ENCODE peak calls at places on chromosomes 12 and 14, in eight cellular contexts. One of them, this sample, is unnamed.

GRCh38 chr12:9660046-9660445 is 9.5 kb upstream of the CLEC2D start:
- DNase-seq in A549: no peak
- DNase-seq in PC-9: no peak
- DNase-seq in upper lobe of right lung: no peak
- DNase-seq in IMR-90: no peak
- DNase-seq in heart right ventricle: no peak
- DNase-seq in mucosa of descending colon: no peak
- DNase-seq in left lung: no peak
- DNase-seq in this sample: no peak

GRCh38 chr14:93906341-93907329 is 20.5 kb upstream of the FAM181A start:
- DNase-seq in IMR-90: peak; percentile 17
- DNase-seq in left lung: peak; percentile 3
- DNase-seq in mucosa of descending colon: no peak
- DNase-seq in A549: peak; percentile 36
- DNase-seq in PC-9: no peak
- DNase-seq in upper lobe of right lung: peak; percentile 77
- DNase-seq in heart right ventricle: no peak
- DNase-seq in this sample: no peak

GRCh38 chr14:93019970-93020369 is 95.8 kb downstream of the ITPK1 start:
- DNase-seq in upper lobe of right lung: no peak
- DNase-seq in heart right ventricle: no peak
- DNase-seq in A549: no peak
- DNase-seq in PC-9: no peak
- DNase-seq in IMR-90: no peak
- DNase-seq in left lung: no peak
- DNase-seq in mucosa of descending colon: no peak
- DNase-seq in this sample: no peak

GRCh38 chr12:29521951-29522350 is 24.5 kb upstream of the OVCH1 start:
- DNase-seq in mucosa of descending colon: no peak
- DNase-seq in upper lobe of right lung: no peak
- DNase-seq in PC-9: no peak
- DNase-seq in IMR-90: peak; percentile 43
- DNase-seq in heart right ventricle: no peak
- DNase-seq in A549: no peak
- DNase-seq in left lung: no peak
- DNase-seq in this sample: no peak

GRCh38 chr14:42676636-42677035 is 1070.0 kb downstream of the LRFN5 start:
- DNase-seq in PC-9: no peak
- DNase-seq in left lung: no peak
- DNase-seq in upper lobe of right lung: no peak
- DNase-seq in mucosa of descending colon: no peak
- DNase-seq in heart right ventricle: no peak
- DNase-seq in IMR-90: no peak
- DNase-seq in A549: no peak
- DNase-seq in this sample: no peak

GRCh38 chr14:105999361-106000028 is 473.1 kb downstream of the TMEM121 start:
- DNase-seq in heart right ventricle: peak; percentile 63
- DNase-seq in mucosa of descending colon: peak; percentile 72
- DNase-seq in PC-9: no peak
- DNase-seq in upper lobe of right lung: peak; percentile 78
- DNase-seq in A549: peak; percentile 84
- DNase-seq in IMR-90: no peak
- DNase-seq in left lung: peak; percentile 61
- DNase-seq in this sample: no peak

GRCh38 chr12:1835178-1836131 is 15.1 kb downstream of the LRTM2 start:
- DNase-seq in IMR-90: no peak
- DNase-seq in heart right ventricle: no peak
- DNase-seq in A549: no peak
- DNase-seq in PC-9: no peak
- DNase-seq in upper lobe of right lung: no peak
- DNase-seq in left lung: no peak
- DNase-seq in mucosa of descending colon: peak; percentile 37
- DNase-seq in this sample: no peak

GRCh38 chr14:105582639-105583038 is 56.3 kb downstream of the TMEM121 start:
- DNase-seq in mucosa of descending colon: peak; percentile 44
- DNase-seq in IMR-90: peak; percentile 15
- DNase-seq in heart right ventricle: no peak
- DNase-seq in A549: no peak
- DNase-seq in PC-9: peak; percentile 36
- DNase-seq in left lung: peak; percentile 26
- DNase-seq in upper lobe of right lung: peak; percentile 46
- DNase-seq in this sample: no peak

GRCh38 chr14:67746927-67747326 is 45.2 kb downstream of the RDH12 start:
- DNase-seq in left lung: no peak
- DNase-seq in IMR-90: no peak
- DNase-seq in upper lobe of right lung: no peak
- DNase-seq in A549: no peak
- DNase-seq in heart right ventricle: no peak
- DNase-seq in PC-9: no peak
- DNase-seq in mucosa of descending colon: no peak
- DNase-seq in this sample: no peak

GRCh38 chr12:49133014-49133413 is 1.8 kb upstream of the TUBA1B start:
- DNase-seq in upper lobe of right lung: no peak
- DNase-seq in A549: no peak
- DNase-seq in heart right ventricle: no peak
- DNase-seq in mucosa of descending colon: no peak
- DNase-seq in PC-9: no peak
- DNase-seq in left lung: no peak
- DNase-seq in IMR-90: no peak
- DNase-seq in this sample: no peak

GRCh38 chr14:26960049-26960688 is 362.3 kb upstream of the NOVA1 start:
- DNase-seq in PC-9: peak; percentile 41
- DNase-seq in heart right ventricle: no peak
- DNase-seq in IMR-90: no peak
- DNase-seq in mucosa of descending colon: no peak
- DNase-seq in upper lobe of right lung: no peak
- DNase-seq in left lung: no peak
- DNase-seq in A549: no peak
- DNase-seq in this sample: no peak

GRCh38 chr12:116803018-116803736 is 65.1 kb downstream of the RNFT2 start:
- DNase-seq in left lung: no peak
- DNase-seq in PC-9: no peak
- DNase-seq in upper lobe of right lung: no peak
- DNase-seq in A549: no peak
- DNase-seq in mucosa of descending colon: no peak
- DNase-seq in heart right ventricle: no peak
- DNase-seq in IMR-90: no peak
- DNase-seq in this sample: no peak

GRCh38 chr12:132286912-132287311 is 42.5 kb downstream of the GALNT9 start:
- DNase-seq in A549: peak; percentile 70
- DNase-seq in mucosa of descending colon: peak; percentile 43
- DNase-seq in PC-9: peak; percentile 84
- DNase-seq in left lung: no peak
- DNase-seq in upper lobe of right lung: no peak
- DNase-seq in heart right ventricle: peak; percentile 3
- DNase-seq in IMR-90: no peak
- DNase-seq in this sample: no peak

GRCh38 chr12:13692332-13692731 is 289.1 kb downstream of the GRIN2B start:
- DNase-seq in heart right ventricle: no peak
- DNase-seq in IMR-90: no peak
- DNase-seq in left lung: no peak
- DNase-seq in mucosa of descending colon: no peak
- DNase-seq in upper lobe of right lung: no peak
- DNase-seq in PC-9: no peak
- DNase-seq in A549: no peak
- DNase-seq in this sample: no peak

GRCh38 chr12:3998968-3999792 is 126.0 kb upstream of the PARP11 start:
- DNase-seq in mucosa of descending colon: no peak
- DNase-seq in PC-9: no peak
- DNase-seq in left lung: peak; percentile 73
- DNase-seq in heart right ventricle: no peak
- DNase-seq in upper lobe of right lung: no peak
- DNase-seq in A549: peak; percentile 40
- DNase-seq in IMR-90: no peak
- DNase-seq in this sample: no peak

GRCh38 chr14:58501214-58501816 is 73.8 kb downstream of the KIAA0586 start:
- DNase-seq in PC-9: peak; percentile 51
- DNase-seq in mucosa of descending colon: no peak
- DNase-seq in IMR-90: peak; percentile 88
- DNase-seq in A549: peak; percentile 80
- DNase-seq in heart right ventricle: no peak
- DNase-seq in left lung: no peak
- DNase-seq in upper lobe of right lung: no peak
- DNase-seq in this sample: no peak

GRCh38 chr14:100156776-100157175 is 2.7 kb downstream of the DEGS2 start:
- DNase-seq in heart right ventricle: peak; percentile 3
- DNase-seq in left lung: no peak
- DNase-seq in IMR-90: no peak
- DNase-seq in A549: no peak
- DNase-seq in upper lobe of right lung: no peak
- DNase-seq in PC-9: no peak
- DNase-seq in mucosa of descending colon: peak; percentile 57
- DNase-seq in this sample: no peak

GRCh38 chr12:25827141-25827540 is 131.3 kb upstream of the RASSF8 start:
- DNase-seq in upper lobe of right lung: no peak
- DNase-seq in PC-9: no peak
- DNase-seq in IMR-90: no peak
- DNase-seq in mucosa of descending colon: no peak
- DNase-seq in A549: no peak
- DNase-seq in left lung: no peak
- DNase-seq in heart right ventricle: no peak
- DNase-seq in this sample: no peak

GRCh38 chr12:25824729-25825128 is 133.8 kb upstream of the RASSF8 start:
- DNase-seq in heart right ventricle: no peak
- DNase-seq in mucosa of descending colon: no peak
- DNase-seq in left lung: no peak
- DNase-seq in A549: no peak
- DNase-seq in IMR-90: no peak
- DNase-seq in PC-9: no peak
- DNase-seq in upper lobe of right lung: no peak
- DNase-seq in this sample: no peak

GRCh38 chr12:25819713-25820112 is 138.8 kb upstream of the RASSF8 start:
- DNase-seq in heart right ventricle: no peak
- DNase-seq in PC-9: no peak
- DNase-seq in IMR-90: no peak
- DNase-seq in upper lobe of right lung: no peak
- DNase-seq in left lung: no peak
- DNase-seq in A549: no peak
- DNase-seq in mucosa of descending colon: no peak
- DNase-seq in this sample: no peak

GRCh38 chr12:25825494-25825893 is 133.0 kb upstream of the RASSF8 start:
- DNase-seq in IMR-90: no peak
- DNase-seq in heart right ventricle: no peak
- DNase-seq in PC-9: no peak
- DNase-seq in A549: no peak
- DNase-seq in upper lobe of right lung: no peak
- DNase-seq in mucosa of descending colon: no peak
- DNase-seq in left lung: no peak
- DNase-seq in this sample: no peak

DNA sequence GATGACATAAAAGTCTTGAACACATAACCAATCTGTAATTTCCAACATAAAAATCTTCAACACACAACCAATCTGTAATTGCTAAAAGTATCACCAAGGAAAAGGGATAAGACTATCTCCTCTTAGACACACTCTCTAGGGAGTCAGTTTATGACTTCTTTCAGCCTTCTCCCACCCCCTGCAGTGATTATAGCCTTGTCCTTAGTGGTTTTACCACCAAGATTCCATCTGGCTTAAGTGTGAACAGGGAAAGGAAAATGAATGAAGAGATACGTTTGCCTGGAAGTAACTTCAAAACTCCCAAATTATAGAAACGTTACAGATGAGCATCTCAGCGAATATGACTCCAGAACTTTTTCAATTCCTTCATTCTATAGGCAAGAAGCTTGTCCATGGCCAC is 136.2 kb upstream of the RASSF8 start:
- DNase-seq in upper lobe of right lung: no peak
- DNase-seq in heart right ventricle: no peak
- DNase-seq in A549: no peak
- DNase-seq in mucosa of descending colon: no peak
- DNase-seq in PC-9: no peak
- DNase-seq in left lung: no peak
- DNase-seq in IMR-90: no peak
- DNase-seq in this sample: no peak
- H3K4me1 ChIP-seq in upper lobe of right lung: no peaks in the 10 kb centered on the region
- H3K4me1 ChIP-seq in heart right ventricle: no peaks in the 10 kb centered on the region
- H3K4me1 ChIP-seq in A549: no peaks in the 10 kb centered on the region
- H3K4me1 ChIP-seq in mucosa of descending colon: no peaks in the 10 kb centered on the region
- H3K4me1 ChIP-seq in PC-9: no peaks in the 10 kb centered on the region
- H3K4me1 ChIP-seq in left lung: no peaks in the 10 kb centered on the region
- H3K4me1 ChIP-seq in IMR-90: peaks cover 2% of the 10 kb centered on the region
- H3K4me1 ChIP-seq in this sample: no peaks in the 10 kb centered on the region

GRCh38 chr14:95294834-95295599 is 24.7 kb downstream of the CLMN start:
- DNase-seq in A549: peak; percentile 38
- DNase-seq in heart right ventricle: no peak
- DNase-seq in upper lobe of right lung: no peak
- DNase-seq in PC-9: peak; percentile 89
- DNase-seq in left lung: no peak
- DNase-seq in mucosa of descending colon: no peak
- DNase-seq in IMR-90: no peak
- DNase-seq in this sample: no peak
- H3K4me1 ChIP-seq in A549: peaks cover 25% of the 10 kb centered on the region
- H3K4me1 ChIP-seq in heart right ventricle: peaks cover 19% of the 10 kb centered on the region
- H3K4me1 ChIP-seq in upper lobe of right lung: peaks cover 10% of the 10 kb centered on the region
- H3K4me1 ChIP-seq in PC-9: peaks cover 11% of the 10 kb centered on the region
- H3K4me1 ChIP-seq in left lung: peaks cover 13% of the 10 kb centered on the region
- H3K4me1 ChIP-seq in mucosa of descending colon: peaks cover 23% of the 10 kb centered on the region
- H3K4me1 ChIP-seq in IMR-90: no peaks in the 10 kb centered on the region
- H3K4me1 ChIP-seq in this sample: no peaks in the 10 kb centered on the region

GRCh38 chr14:65840786-65841185 is 428.3 kb downstream of the FUT8 start:
- DNase-seq in mucosa of descending colon: no peak
- DNase-seq in IMR-90: peak; percentile 1
- DNase-seq in left lung: no peak
- DNase-seq in A549: no peak
- DNase-seq in heart right ventricle: no peak
- DNase-seq in upper lobe of right lung: no peak
- DNase-seq in PC-9: no peak
- DNase-seq in this sample: no peak

GRCh38 chr14:65834812-65835211 is 422.3 kb downstream of the FUT8 start:
- DNase-seq in left lung: no peak
- DNase-seq in mucosa of descending colon: no peak
- DNase-seq in heart right ventricle: no peak
- DNase-seq in A549: no peak
- DNase-seq in IMR-90: no peak
- DNase-seq in upper lobe of right lung: no peak
- DNase-seq in PC-9: no peak
- DNase-seq in this sample: no peak

GRCh38 chr14:65835501-65835900 is 423.0 kb downstream of the FUT8 start:
- DNase-seq in mucosa of descending colon: no peak
- DNase-seq in upper lobe of right lung: no peak
- DNase-seq in IMR-90: no peak
- DNase-seq in A549: no peak
- DNase-seq in heart right ventricle: no peak
- DNase-seq in PC-9: no peak
- DNase-seq in left lung: no peak
- DNase-seq in this sample: peak; percentile 42

GRCh38 chr14:65838565-65838964 is 426.0 kb downstream of the FUT8 start:
- DNase-seq in A549: no peak
- DNase-seq in mucosa of descending colon: no peak
- DNase-seq in upper lobe of right lung: no peak
- DNase-seq in IMR-90: no peak
- DNase-seq in heart right ventricle: no peak
- DNase-seq in PC-9: no peak
- DNase-seq in left lung: no peak
- DNase-seq in this sample: peak; percentile 13

GRCh38 chr14:65840118-65840751 is 427.7 kb downstream of the FUT8 start:
- DNase-seq in PC-9: no peak
- DNase-seq in mucosa of descending colon: no peak
- DNase-seq in IMR-90: no peak
- DNase-seq in left lung: peak; percentile 47
- DNase-seq in upper lobe of right lung: no peak
- DNase-seq in heart right ventricle: no peak
- DNase-seq in A549: no peak
- DNase-seq in this sample: no peak
- H3K4me1 ChIP-seq in PC-9: no peaks in the 10 kb centered on the region
- H3K4me1 ChIP-seq in mucosa of descending colon: no peaks in the 10 kb centered on the region
- H3K4me1 ChIP-seq in IMR-90: no peaks in the 10 kb centered on the region
- H3K4me1 ChIP-seq in left lung: no peaks in the 10 kb centered on the region
- H3K4me1 ChIP-seq in upper lobe of right lung: peaks cover 12% of the 10 kb centered on the region
- H3K4me1 ChIP-seq in heart right ventricle: peaks cover 10% of the 10 kb centered on the region
- H3K4me1 ChIP-seq in A549: no peaks in the 10 kb centered on the region
- H3K4me1 ChIP-seq in this sample: no peaks in the 10 kb centered on the region

GRCh38 chr14:69713127-69713800 is 53.7 kb upstream of the SRSF5 start:
- DNase-seq in mucosa of descending colon: peak; percentile 65
- DNase-seq in upper lobe of right lung: no peak
- DNase-seq in A549: no peak
- DNase-seq in IMR-90: no peak
- DNase-seq in left lung: no peak
- DNase-seq in heart right ventricle: no peak
- DNase-seq in PC-9: no peak
- DNase-seq in this sample: no peak
- H3K4me1 ChIP-seq in mucosa of descending colon: peaks cover 36% of the 10 kb centered on the region
- H3K4me1 ChIP-seq in upper lobe of right lung: peaks cover 69% of the 10 kb centered on the region
- H3K4me1 ChIP-seq in A549: peaks cover 15% of the 10 kb centered on the region
- H3K4me1 ChIP-seq in IMR-90: peaks cover 27% of the 10 kb centered on the region
- H3K4me1 ChIP-seq in left lung: peaks cover 98% of the 10 kb centered on the region
- H3K4me1 ChIP-seq in heart right ventricle: peaks cover 98% of the 10 kb centered on the region
- H3K4me1 ChIP-seq in PC-9: no peaks in the 10 kb centered on the region
- H3K4me1 ChIP-seq in this sample: no peaks in the 10 kb centered on the region

This sample was measured in right atrium auricular region.